ENCODE peak calls at places on chromosome 10, in ten cellular contexts. V is cardiac muscle cell; G is ELF-1; I is posterior vena cava; F is caudate nucleus; M is GM03348; K is activated naive CD8-positive, alpha-beta T cell treated with anti-CD3 and anti-CD28 coated beads, Interleukin-2, amount 50 U/mL, for 24 hours; S is left ventricle myocardium superior; L is globus pallidus; W is NCI-H510A. X is an unnamed sample.

GRCh38 chr10:29443745-29444523 is 155.1 kb downstream of the LYZL1 start:
- DNase-seq in M (no peak), F (no peak), W (peak), K (no peak), L (no peak), S (no peak), I (no peak), V (no peak), G (peak), X (no peak)

GRCh38 chr10:99593312-99593711 is 26.9 kb downstream of the SLC25A28 start:
- DNase-seq in I (no peak), G (no peak), L (no peak), K (no peak), W (no peak), M (no peak), F (no peak), V (no peak), S (no peak), X (no peak)

GRCh38 chr10:86876748-86877147 is 80.7 kb downstream of the MMRN2 start:
- DNase-seq in V (peak), G (no peak), L (no peak), K (no peak), M (peak), W (no peak), S (no peak), I (no peak), F (no peak), X (no peak)

GRCh38 chr10:15624405-15625191 is 95.1 kb downstream of the ITGA8 start:
- DNase-seq in W (no peak), F (no peak), V (peak), I (no peak), M (peak), L (no peak), S (no peak), K (no peak), G (no peak), X (no peak)

GRCh38 chr10:29081971-29082699 is 206.7 kb upstream of the LYZL1 start:
- DNase-seq in W (no peak), M (no peak), L (peak), F (peak), S (peak), G (no peak), I (no peak), V (no peak), K (no peak), X (no peak)

GRCh38 chr10:46525824-46526681 is 30.4 kb downstream of the GPRIN2 start:
- DNase-seq in V (no peak), W (no peak), S (peak), G (no peak), L (no peak), K (no peak), I (peak), F (no peak), M (no peak), X (no peak)

GRCh38 chr10:92757066-92757716 is 67.4 kb downstream of the HHEX start:
- DNase-seq in I (peak), K (peak), G (peak), W (no peak), F (no peak), V (peak), S (peak), L (peak), M (peak), X (peak)

GRCh38 chr10:31929986-31930675 is 1.5 kb upstream of the ARHGAP12 start:
- DNase-seq in M (peak), F (no peak), G (no peak), S (no peak), I (no peak), V (peak), K (peak), W (no peak), L (peak), X (no peak)

GRCh38 chr10:63504145-63504881 is 16.9 kb upstream of the REEP3 start:
- DNase-seq in K (no peak), L (no peak), F (no peak), I (no peak), V (no peak), S (no peak), M (no peak), W (no peak), G (peak), X (peak)

GRCh38 chr10:77532068-77532467 is 105.5 kb downstream of the KCNMA1 start:
- DNase-seq in L (no peak), V (peak), I (no peak), F (no peak), M (peak), S (no peak), G (no peak), K (no peak), W (no peak), X (no peak)

GRCh38 chr10:90111671-90112070 is 410.3 kb downstream of the KIF20B start:
- DNase-seq in L (no peak), I (no peak), K (no peak), M (no peak), V (peak), W (no peak), F (no peak), G (no peak), S (no peak), X (no peak)

GRCh38 chr10:73493781-73494180 is 2.0 kb downstream of the PPP3CB start:
- DNase-seq in M (peak), F (no peak), K (no peak), W (no peak), G (no peak), I (no peak), V (peak), L (no peak), S (no peak), X (no peak)

GRCh38 chr10:84341538-84341856 is 13.1 kb downstream of the CCSER2 start:
- DNase-seq in G (no peak), I (no peak), M (no peak), W (no peak), V (no peak), L (no peak), F (no peak), K (peak), S (no peak), X (peak)

GRCh38 chr10:79093658-79094411 is 25.1 kb downstream of the ZMIZ1 start:
- DNase-seq in K (no peak), I (peak), L (peak), M (no peak), S (peak), F (no peak), W (no peak), G (peak), V (no peak), X (peak)

GRCh38 chr10:24723788-24724380 is at the start of gene ARHGAP21:
- DNase-seq in M (peak), V (peak), L (peak), I (peak), G (peak), F (peak), S (peak), W (no peak), K (peak), X (peak)

GRCh38 chr10:90905925-90906324 is 15.0 kb downstream of the ANKRD1 start:
- DNase-seq in L (no peak), W (no peak), G (no peak), V (no peak), S (no peak), I (no peak), K (no peak), M (no peak), F (no peak), X (no peak)

GRCh38 chr10:100506596-100507356 is 12.9 kb downstream of the SEC31B start:
- DNase-seq in L (no peak), S (no peak), M (peak), I (no peak), W (no peak), G (no peak), V (peak), F (no peak), K (peak), X (no peak)

GRCh38 chr10:86152354-86152753 is 214.2 kb downstream of the GRID1 start:
- DNase-seq in F (no peak), V (no peak), L (no peak), I (peak), S (no peak), K (no peak), W (no peak), G (no peak), M (no peak), X (no peak)

X was measured in GM23338.